ENCODE peak calls at places on chromosomes 3 and 15, in five cellular contexts. One of them, this sample, is unnamed.

GRCh38 chr3:136990826-136991225 is 33.0 kb downstream of the IL20RB start:
- DNase-seq in ELR: no peak
- DNase-seq in NCI-H1105 treated with DMSO at 0.1 percent for 48 hours: no peak
- DNase-seq in hypothalamus: no peak
- DNase-seq in mesendoderm: no peak
- DNase-seq in this sample: no peak

GRCh38 chr3:160006282-160007163 is 17.9 kb downstream of the IL12A start:
- DNase-seq in ELR: peak; percentile 81
- DNase-seq in NCI-H1105 treated with DMSO at 0.1 percent for 48 hours: peak; percentile 87
- DNase-seq in hypothalamus: no peak
- DNase-seq in mesendoderm: peak; percentile 71
- DNase-seq in this sample: peak; percentile 53

GRCh38 chr3:165642761-165643432 is 194.3 kb downstream of the BCHE start:
- DNase-seq in ELR: peak; percentile 99
- DNase-seq in NCI-H1105 treated with DMSO at 0.1 percent for 48 hours: peak; percentile 79
- DNase-seq in hypothalamus: no peak
- DNase-seq in mesendoderm: peak; percentile 11
- DNase-seq in this sample: peak; percentile 26

GRCh38 chr3:154792828-154793227 is 287.3 kb upstream of the MME start:
- DNase-seq in ELR: no peak
- DNase-seq in NCI-H1105 treated with DMSO at 0.1 percent for 48 hours: peak; percentile 31
- DNase-seq in hypothalamus: no peak
- DNase-seq in mesendoderm: no peak
- DNase-seq in this sample: peak; percentile 73

GRCh38 chr3:21216598-21216997 is 534.4 kb downstream of the ZNF385D start:
- DNase-seq in ELR: no peak
- DNase-seq in NCI-H1105 treated with DMSO at 0.1 percent for 48 hours: no peak
- DNase-seq in hypothalamus: no peak
- DNase-seq in mesendoderm: peak; percentile 37
- DNase-seq in this sample: no peak

GRCh38 chr15:46331546-46331945 is 696.7 kb downstream of the SQOR start:
- DNase-seq in ELR: no peak
- DNase-seq in NCI-H1105 treated with DMSO at 0.1 percent for 48 hours: peak; percentile 12
- DNase-seq in hypothalamus: no peak
- DNase-seq in mesendoderm: no peak
- DNase-seq in this sample: no peak

GRCh38 chr3:4827767-4828166 is 151.5 kb upstream of the BHLHE40 start:
- DNase-seq in ELR: no peak
- DNase-seq in NCI-H1105 treated with DMSO at 0.1 percent for 48 hours: no peak
- DNase-seq in hypothalamus: no peak
- DNase-seq in mesendoderm: no peak
- DNase-seq in this sample: no peak

GRCh38 chr3:103385991-103386390 is 951.2 kb downstream of the ZPLD1 start:
- DNase-seq in ELR: no peak
- DNase-seq in NCI-H1105 treated with DMSO at 0.1 percent for 48 hours: no peak
- DNase-seq in hypothalamus: no peak
- DNase-seq in mesendoderm: no peak
- DNase-seq in this sample: no peak

GRCh38 chr3:73432021-73432722 is 192.6 kb downstream of the PDZRN3 start:
- DNase-seq in ELR: peak; percentile 48
- DNase-seq in NCI-H1105 treated with DMSO at 0.1 percent for 48 hours: peak; percentile 5
- DNase-seq in hypothalamus: no peak
- DNase-seq in mesendoderm: peak; percentile 69
- DNase-seq in this sample: peak; percentile 22

GRCh38 chr3:187318819-187319616 is 27.5 kb upstream of the MASP1 start:
- DNase-seq in ELR: peak; percentile 86
- DNase-seq in NCI-H1105 treated with DMSO at 0.1 percent for 48 hours: peak; percentile 71
- DNase-seq in hypothalamus: no peak
- DNase-seq in mesendoderm: peak; percentile 74
- DNase-seq in this sample: peak; percentile 74

GRCh38 chr15:33200903-33201302 is 6.4 kb upstream of the FMN1 start:
- DNase-seq in ELR: no peak
- DNase-seq in NCI-H1105 treated with DMSO at 0.1 percent for 48 hours: no peak
- DNase-seq in hypothalamus: no peak
- DNase-seq in mesendoderm: peak; percentile 62
- DNase-seq in this sample: no peak

GRCh38 chr15:35755237-35755802 is 209.4 kb upstream of the DPH6 start:
- DNase-seq in ELR: no peak
- DNase-seq in NCI-H1105 treated with DMSO at 0.1 percent for 48 hours: no peak
- DNase-seq in hypothalamus: no peak
- DNase-seq in mesendoderm: no peak
- DNase-seq in this sample: no peak

GRCh38 chr15:42275780-42276395 is 2.7 kb upstream of the TMEM87A start:
- DNase-seq in ELR: no peak
- DNase-seq in NCI-H1105 treated with DMSO at 0.1 percent for 48 hours: peak; percentile 1
- DNase-seq in hypothalamus: no peak
- DNase-seq in mesendoderm: no peak
- DNase-seq in this sample: peak; percentile 45

GRCh38 chr3:114178770-114179368 is at the start of gene DRD3:
- DNase-seq in ELR: peak; percentile 43
- DNase-seq in NCI-H1105 treated with DMSO at 0.1 percent for 48 hours: no peak
- DNase-seq in hypothalamus: no peak
- DNase-seq in mesendoderm: peak; percentile 80
- DNase-seq in this sample: no peak

GRCh38 chr3:49119439-49119838 is 1.2 kb downstream of the USP19 start:
- DNase-seq in ELR: peak; percentile 45
- DNase-seq in NCI-H1105 treated with DMSO at 0.1 percent for 48 hours: no peak
- DNase-seq in hypothalamus: no peak
- DNase-seq in mesendoderm: no peak
- DNase-seq in this sample: no peak